ENCODE peak calls at places on chromosomes 2 and 18, in ten cellular contexts. One of them, this sample, is unnamed.

GRCh38 chr2:10170256-10170655 is 47.7 kb downstream of the RRM2 start:
- DNase-seq in body of pancreas: no peak
- DNase-seq in AG09309: no peak
- DNase-seq in spleen: peak
- DNase-seq in tibial nerve: no peak
- DNase-seq in cardiac fibroblast: peak
- DNase-seq in coronary artery: no peak
- DNase-seq in breast epithelium: no peak
- DNase-seq in Peyer's patch: no peak
- DNase-seq in gastrocnemius medialis: no peak
- DNase-seq in this sample: no peak

GRCh38 chr2:202030676-202031075 is 3.0 kb upstream of the FZD7 start:
- DNase-seq in coronary artery: no peak
- DNase-seq in breast epithelium: no peak
- DNase-seq in cardiac fibroblast: peak
- DNase-seq in AG09309: peak
- DNase-seq in gastrocnemius medialis: no peak
- DNase-seq in tibial nerve: no peak
- DNase-seq in Peyer's patch: no peak
- DNase-seq in spleen: no peak
- DNase-seq in body of pancreas: no peak
- DNase-seq in this sample: no peak

GRCh38 chr2:86703704-86704370 is 16.3 kb upstream of the RMND5A start:
- DNase-seq in tibial nerve: no peak
- DNase-seq in spleen: no peak
- DNase-seq in AG09309: peak
- DNase-seq in Peyer's patch: peak
- DNase-seq in breast epithelium: no peak
- DNase-seq in gastrocnemius medialis: peak
- DNase-seq in coronary artery: no peak
- DNase-seq in cardiac fibroblast: peak
- DNase-seq in body of pancreas: peak
- DNase-seq in this sample: peak

GRCh38 chr18:36281941-36282340 is 15.6 kb upstream of the FHOD3 start:
- DNase-seq in tibial nerve: no peak
- DNase-seq in Peyer's patch: no peak
- DNase-seq in gastrocnemius medialis: no peak
- DNase-seq in cardiac fibroblast: no peak
- DNase-seq in spleen: no peak
- DNase-seq in breast epithelium: no peak
- DNase-seq in AG09309: no peak
- DNase-seq in coronary artery: no peak
- DNase-seq in body of pancreas: no peak
- DNase-seq in this sample: no peak

GRCh38 chr2:223055836-223056235 is 3.8 kb downstream of the KCNE4 start:
- DNase-seq in coronary artery: no peak
- DNase-seq in tibial nerve: no peak
- DNase-seq in AG09309: no peak
- DNase-seq in body of pancreas: peak
- DNase-seq in Peyer's patch: no peak
- DNase-seq in gastrocnemius medialis: no peak
- DNase-seq in cardiac fibroblast: peak
- DNase-seq in spleen: no peak
- DNase-seq in breast epithelium: no peak
- DNase-seq in this sample: no peak

GRCh38 chr2:47631840-47632398 is 151.0 kb upstream of the MSH6 start:
- DNase-seq in spleen: no peak
- DNase-seq in coronary artery: no peak
- DNase-seq in cardiac fibroblast: peak
- DNase-seq in AG09309: peak
- DNase-seq in breast epithelium: peak
- DNase-seq in Peyer's patch: peak
- DNase-seq in gastrocnemius medialis: no peak
- DNase-seq in tibial nerve: no peak
- DNase-seq in body of pancreas: peak
- DNase-seq in this sample: no peak

GRCh38 chr18:63523660-63524059 is 18.5 kb upstream of the SERPINB12 start:
- DNase-seq in Peyer's patch: no peak
- DNase-seq in body of pancreas: no peak
- DNase-seq in cardiac fibroblast: peak
- DNase-seq in tibial nerve: no peak
- DNase-seq in coronary artery: no peak
- DNase-seq in spleen: no peak
- DNase-seq in breast epithelium: no peak
- DNase-seq in gastrocnemius medialis: no peak
- DNase-seq in AG09309: no peak
- DNase-seq in this sample: no peak

GRCh38 chr2:86372641-86373502 is 35.4 kb upstream of the REEP1 start:
- DNase-seq in coronary artery: no peak
- DNase-seq in breast epithelium: no peak
- DNase-seq in spleen: no peak
- DNase-seq in Peyer's patch: peak
- DNase-seq in gastrocnemius medialis: no peak
- DNase-seq in cardiac fibroblast: peak
- DNase-seq in AG09309: no peak
- DNase-seq in body of pancreas: peak
- DNase-seq in tibial nerve: no peak
- DNase-seq in this sample: peak

GRCh38 chr2:233823731-233824121 is 30.6 kb downstream of the HJURP start:
- DNase-seq in tibial nerve: no peak
- DNase-seq in Peyer's patch: peak
- DNase-seq in breast epithelium: no peak
- DNase-seq in body of pancreas: no peak
- DNase-seq in gastrocnemius medialis: no peak
- DNase-seq in cardiac fibroblast: no peak
- DNase-seq in AG09309: no peak
- DNase-seq in spleen: peak
- DNase-seq in coronary artery: peak
- DNase-seq in this sample: no peak

GRCh38 chr2:212145111-212145510 is 393.5 kb downstream of the ERBB4 start:
- DNase-seq in gastrocnemius medialis: no peak
- DNase-seq in coronary artery: no peak
- DNase-seq in Peyer's patch: no peak
- DNase-seq in AG09309: peak
- DNase-seq in body of pancreas: no peak
- DNase-seq in breast epithelium: no peak
- DNase-seq in spleen: no peak
- DNase-seq in cardiac fibroblast: peak
- DNase-seq in tibial nerve: no peak
- DNase-seq in this sample: no peak

GRCh38 chr2:212153923-212154322 is 384.7 kb downstream of the ERBB4 start:
- DNase-seq in cardiac fibroblast: no peak
- DNase-seq in tibial nerve: no peak
- DNase-seq in body of pancreas: no peak
- DNase-seq in AG09309: no peak
- DNase-seq in Peyer's patch: no peak
- DNase-seq in spleen: no peak
- DNase-seq in coronary artery: no peak
- DNase-seq in gastrocnemius medialis: no peak
- DNase-seq in breast epithelium: no peak
- DNase-seq in this sample: no peak

GRCh38 chr2:212142616-212143015 is 396.0 kb downstream of the ERBB4 start:
- DNase-seq in Peyer's patch: no peak
- DNase-seq in gastrocnemius medialis: no peak
- DNase-seq in tibial nerve: no peak
- DNase-seq in spleen: no peak
- DNase-seq in cardiac fibroblast: no peak
- DNase-seq in AG09309: no peak
- DNase-seq in breast epithelium: no peak
- DNase-seq in coronary artery: no peak
- DNase-seq in body of pancreas: no peak
- DNase-seq in this sample: no peak

DNA sequence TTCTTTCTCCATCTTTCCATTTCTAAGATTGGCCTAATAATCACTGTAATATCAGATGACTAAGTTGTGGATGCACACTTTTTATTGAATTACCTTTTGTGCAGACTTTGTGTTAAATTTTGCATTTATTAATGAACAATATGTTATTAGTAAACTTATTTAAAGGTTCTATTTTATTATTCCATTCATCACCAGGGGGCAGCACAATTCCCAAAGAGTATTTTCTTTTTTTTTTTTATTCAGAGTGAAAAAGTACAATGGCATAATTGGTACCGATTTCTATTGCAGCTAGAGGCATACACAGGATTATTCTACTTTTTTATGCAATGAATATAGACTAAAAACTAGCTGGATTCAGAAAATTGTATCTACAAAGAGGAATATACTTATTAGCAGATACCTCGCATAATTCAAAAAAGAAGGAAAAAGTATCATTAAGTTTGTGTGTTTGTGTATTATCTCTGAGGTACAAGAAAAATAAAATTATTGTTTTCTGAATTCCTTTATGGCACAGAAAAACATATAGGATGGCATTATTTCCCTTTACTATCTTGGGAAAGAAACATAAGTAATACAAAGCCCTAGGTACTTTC is 390.6 kb downstream of the ERBB4 start:
- DNase-seq in cardiac fibroblast: peak
- DNase-seq in breast epithelium: no peak
- DNase-seq in spleen: no peak
- DNase-seq in tibial nerve: no peak
- DNase-seq in body of pancreas: no peak
- DNase-seq in Peyer's patch: no peak
- DNase-seq in gastrocnemius medialis: no peak
- DNase-seq in AG09309: no peak
- DNase-seq in coronary artery: no peak
- DNase-seq in this sample: no peak
- TF ChIP-seq CTCF in cardiac fibroblast: peak
- TF ChIP-seq CTCF in breast epithelium: peak
- TF ChIP-seq CTCF in spleen: no peak
- TF ChIP-seq CTCF in tibial nerve: peak
- TF ChIP-seq CTCF in body of pancreas: peak
- TF ChIP-seq CTCF in Peyer's patch: no peak
- TF ChIP-seq CTCF in gastrocnemius medialis: no peak
- TF ChIP-seq CTCF in AG09309: peak
- TF ChIP-seq CTCF in coronary artery: no peak
- TF ChIP-seq CTCF in this sample: peak

DNA sequence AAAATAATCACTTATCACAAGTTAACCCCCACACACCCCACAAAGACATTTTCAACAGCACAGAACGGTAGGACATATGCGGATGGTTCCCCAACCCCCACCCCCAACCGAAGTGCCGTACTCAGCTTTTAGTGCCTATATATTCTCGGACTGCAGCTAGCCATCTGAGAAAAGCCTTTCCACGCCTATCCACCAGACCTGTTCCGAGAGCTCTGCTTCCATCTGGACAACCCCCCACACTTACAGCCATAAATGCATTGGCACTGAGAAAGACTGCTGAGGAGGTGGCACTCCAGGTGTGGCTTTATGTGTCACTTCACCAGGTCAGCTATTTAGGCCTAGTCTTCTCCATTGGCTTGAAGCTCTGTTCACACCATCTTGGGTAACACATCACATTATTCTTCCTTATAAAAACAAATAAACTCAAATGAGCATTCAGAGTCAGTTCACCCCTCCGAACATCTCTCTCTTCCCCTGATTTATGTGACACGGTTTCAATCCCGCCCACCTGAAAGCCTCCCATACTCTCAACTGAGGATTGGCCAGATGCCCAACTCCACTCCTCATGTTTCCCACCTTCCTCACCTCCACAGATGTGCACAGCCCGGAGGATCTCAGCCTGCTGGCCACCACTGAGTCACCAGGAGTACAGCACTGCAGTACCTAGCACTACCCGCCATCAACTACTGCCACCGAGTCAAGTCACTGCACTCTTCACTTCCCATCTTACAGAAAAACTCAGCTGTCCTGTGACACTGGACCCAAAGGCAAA is 127.4 kb downstream of the CACNB4 start:
- DNase-seq in coronary artery: no peak
- DNase-seq in body of pancreas: no peak
- DNase-seq in gastrocnemius medialis: no peak
- DNase-seq in breast epithelium: no peak
- DNase-seq in Peyer's patch: no peak
- DNase-seq in AG09309: no peak
- DNase-seq in tibial nerve: no peak
- DNase-seq in spleen: no peak
- DNase-seq in cardiac fibroblast: no peak
- DNase-seq in this sample: no peak
- H3K4me3 ChIP-seq in coronary artery: no peak
- H3K4me3 ChIP-seq in body of pancreas: no peak
- H3K4me3 ChIP-seq in gastrocnemius medialis: no peak
- H3K4me3 ChIP-seq in breast epithelium: no peak
- H3K4me3 ChIP-seq in Peyer's patch: no peak
- H3K4me3 ChIP-seq in AG09309: no peak
- H3K4me3 ChIP-seq in tibial nerve: no peak
- H3K4me3 ChIP-seq in spleen: no peak
- H3K4me3 ChIP-seq in cardiac fibroblast: no peak
- H3K4me3 ChIP-seq in this sample: no peak

GRCh38 chr2:114543106-114543806 is 100.8 kb downstream of the DPP10 start:
- DNase-seq in AG09309: no peak
- DNase-seq in Peyer's patch: peak
- DNase-seq in coronary artery: no peak
- DNase-seq in tibial nerve: peak
- DNase-seq in gastrocnemius medialis: no peak
- DNase-seq in breast epithelium: no peak
- DNase-seq in body of pancreas: peak
- DNase-seq in spleen: no peak
- DNase-seq in cardiac fibroblast: peak
- DNase-seq in this sample: peak
- TF ChIP-seq CTCF in AG09309: no peak
- TF ChIP-seq CTCF in Peyer's patch: no peak
- TF ChIP-seq CTCF in coronary artery: no peak
- TF ChIP-seq CTCF in tibial nerve: peak
- TF ChIP-seq CTCF in gastrocnemius medialis: no peak
- TF ChIP-seq CTCF in breast epithelium: peak
- TF ChIP-seq CTCF in body of pancreas: peak
- TF ChIP-seq CTCF in spleen: no peak
- TF ChIP-seq CTCF in cardiac fibroblast: no peak
- TF ChIP-seq CTCF in this sample: peak

DNA sequence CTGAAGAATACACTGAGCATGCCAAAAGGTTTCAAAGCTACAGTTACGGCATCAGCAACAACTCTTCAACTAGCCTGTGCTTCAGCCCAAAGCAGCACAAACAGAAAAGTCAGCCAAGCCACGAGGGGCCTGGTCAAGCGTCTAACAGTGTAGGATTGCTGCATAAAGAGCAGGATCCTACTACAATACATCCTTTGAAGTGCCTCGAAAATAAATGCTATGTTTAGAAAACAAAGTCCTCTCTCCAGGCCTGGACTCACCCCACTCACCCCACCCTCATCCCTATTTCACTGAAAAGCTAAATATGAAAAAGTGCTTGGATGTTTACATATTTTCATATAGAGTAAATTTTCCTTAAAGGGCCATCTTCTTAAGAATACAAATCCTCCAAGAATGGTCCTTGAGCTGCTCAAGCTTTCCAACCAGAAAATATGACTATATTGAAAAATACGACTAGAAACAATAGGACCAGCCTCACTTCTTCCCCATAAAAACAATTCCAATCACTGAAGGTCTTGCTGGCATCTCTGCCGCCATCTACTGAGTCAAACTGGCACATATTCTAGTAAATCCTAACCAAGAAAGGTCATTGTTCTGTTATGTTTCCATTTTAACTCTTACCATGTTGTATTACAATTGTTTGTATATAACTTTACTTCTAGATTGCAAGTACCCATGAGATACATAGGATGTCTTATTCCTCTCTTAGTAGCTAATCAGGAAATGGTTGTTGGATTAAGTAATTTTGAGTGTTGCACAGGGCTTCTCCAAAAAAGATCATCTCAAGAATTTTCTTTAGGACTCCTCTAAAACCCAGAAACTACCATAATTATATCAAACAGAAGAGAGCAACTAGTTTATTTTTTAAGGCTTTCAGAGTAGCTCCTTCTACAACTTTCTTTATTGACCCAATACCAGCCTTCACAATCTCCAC is 63.6 kb downstream of the CLHC1 start:
- DNase-seq in AG09309: peak
- DNase-seq in gastrocnemius medialis: no peak
- DNase-seq in Peyer's patch: peak
- DNase-seq in breast epithelium: peak
- DNase-seq in body of pancreas: peak
- DNase-seq in tibial nerve: no peak
- DNase-seq in spleen: no peak
- DNase-seq in cardiac fibroblast: peak
- DNase-seq in coronary artery: no peak
- DNase-seq in this sample: no peak
- H3K4me3 ChIP-seq in AG09309: no peak
- H3K4me3 ChIP-seq in gastrocnemius medialis: no peak
- H3K4me3 ChIP-seq in Peyer's patch: no peak
- H3K4me3 ChIP-seq in breast epithelium: no peak
- H3K4me3 ChIP-seq in body of pancreas: no peak
- H3K4me3 ChIP-seq in tibial nerve: no peak
- H3K4me3 ChIP-seq in spleen: no peak
- H3K4me3 ChIP-seq in cardiac fibroblast: no peak
- H3K4me3 ChIP-seq in coronary artery: peak
- H3K4me3 ChIP-seq in this sample: no peak

This sample was measured in LNCaP clone FGC.